ENCODE peak calls at places on chromosomes 5 and 9, in eight cellular contexts. One of them, this sample, is unnamed.

GRCh38 chr9:126830827-126831226 is 26.0 kb downstream of the ZBTB43 start:
- DNase-seq in uterus: no peak
- DNase-seq in colonic mucosa: no peak
- DNase-seq in fibroblast of mammary gland: no peak
- DNase-seq in PC-3: no peak
- DNase-seq in IMR-90: no peak
- DNase-seq in GM12865: peak; percentile 20
- DNase-seq in lower leg skin: no peak
- DNase-seq in this sample: no peak

GRCh38 chr5:96256795-96257470 is 176.1 kb downstream of the PCSK1 start:
- DNase-seq in GM12865: peak; percentile 70
- DNase-seq in IMR-90: peak; percentile 96
- DNase-seq in colonic mucosa: peak; percentile 29
- DNase-seq in uterus: peak; percentile 18
- DNase-seq in PC-3: peak; percentile 41
- DNase-seq in lower leg skin: no peak
- DNase-seq in fibroblast of mammary gland: peak; percentile 97
- DNase-seq in this sample: no peak

GRCh38 chr5:83608122-83608521 is 112.5 kb downstream of the HAPLN1 start:
- DNase-seq in colonic mucosa: peak; percentile 21
- DNase-seq in IMR-90: peak; percentile 40
- DNase-seq in PC-3: peak; percentile 67
- DNase-seq in lower leg skin: no peak
- DNase-seq in GM12865: peak; percentile 48
- DNase-seq in uterus: no peak
- DNase-seq in fibroblast of mammary gland: peak; percentile 43
- DNase-seq in this sample: peak; percentile 14

GRCh38 chr5:77957931-77958476 is 181.9 kb upstream of the TBCA start:
- DNase-seq in PC-3: no peak
- DNase-seq in fibroblast of mammary gland: no peak
- DNase-seq in colonic mucosa: no peak
- DNase-seq in lower leg skin: no peak
- DNase-seq in uterus: no peak
- DNase-seq in GM12865: no peak
- DNase-seq in IMR-90: no peak
- DNase-seq in this sample: no peak

GRCh38 chr9:111163738-111164399 is 125.6 kb upstream of the LPAR1 start:
- DNase-seq in fibroblast of mammary gland: peak; percentile 48
- DNase-seq in uterus: peak; percentile 38
- DNase-seq in IMR-90: peak; percentile 7
- DNase-seq in GM12865: no peak
- DNase-seq in PC-3: no peak
- DNase-seq in lower leg skin: no peak
- DNase-seq in colonic mucosa: no peak
- DNase-seq in this sample: no peak

GRCh38 chr5:28896949-28897348 is 1858.6 kb upstream of the CDH9 start:
- DNase-seq in lower leg skin: no peak
- DNase-seq in uterus: no peak
- DNase-seq in colonic mucosa: no peak
- DNase-seq in IMR-90: no peak
- DNase-seq in PC-3: peak; percentile 59
- DNase-seq in GM12865: no peak
- DNase-seq in fibroblast of mammary gland: no peak
- DNase-seq in this sample: peak; percentile 25

GRCh38 chr9:36151306-36152210 is 15.0 kb downstream of the GLIPR2 start:
- DNase-seq in IMR-90: peak; percentile 64
- DNase-seq in lower leg skin: peak; percentile 92
- DNase-seq in PC-3: peak; percentile 14
- DNase-seq in GM12865: peak; percentile 93
- DNase-seq in uterus: no peak
- DNase-seq in colonic mucosa: peak; percentile 57
- DNase-seq in fibroblast of mammary gland: peak; percentile 68
- DNase-seq in this sample: no peak

GRCh38 chr9:2157277-2158105 is 142.3 kb downstream of the SMARCA2 start:
- DNase-seq in IMR-90: peak; percentile 69
- DNase-seq in uterus: no peak
- DNase-seq in lower leg skin: no peak
- DNase-seq in GM12865: peak; percentile 71
- DNase-seq in colonic mucosa: peak; percentile 31
- DNase-seq in PC-3: peak; percentile 49
- DNase-seq in fibroblast of mammary gland: peak; percentile 81
- DNase-seq in this sample: no peak

GRCh38 chr5:124590686-124591085 is 155.8 kb downstream of the ZNF608 start:
- DNase-seq in fibroblast of mammary gland: no peak
- DNase-seq in IMR-90: no peak
- DNase-seq in colonic mucosa: no peak
- DNase-seq in PC-3: no peak
- DNase-seq in lower leg skin: no peak
- DNase-seq in GM12865: no peak
- DNase-seq in uterus: no peak
- DNase-seq in this sample: no peak

GRCh38 chr5:132228241-132229035 is 785 bp upstream of the P4HA2 start:
- DNase-seq in uterus: no peak
- DNase-seq in GM12865: no peak
- DNase-seq in colonic mucosa: peak; percentile 30
- DNase-seq in IMR-90: no peak
- DNase-seq in PC-3: no peak
- DNase-seq in fibroblast of mammary gland: no peak
- DNase-seq in lower leg skin: peak; percentile 84
- DNase-seq in this sample: no peak

GRCh38 chr5:151259931-151260330 is 6.9 kb downstream of the GM2A start:
- DNase-seq in IMR-90: no peak
- DNase-seq in GM12865: no peak
- DNase-seq in lower leg skin: peak; percentile 83
- DNase-seq in colonic mucosa: no peak
- DNase-seq in uterus: no peak
- DNase-seq in fibroblast of mammary gland: no peak
- DNase-seq in PC-3: no peak
- DNase-seq in this sample: no peak

GRCh38 chr5:153168226-153168625 is 322.2 kb upstream of the GRIA1 start:
- DNase-seq in GM12865: no peak
- DNase-seq in lower leg skin: no peak
- DNase-seq in colonic mucosa: no peak
- DNase-seq in IMR-90: no peak
- DNase-seq in uterus: no peak
- DNase-seq in fibroblast of mammary gland: peak; percentile 62
- DNase-seq in PC-3: no peak
- DNase-seq in this sample: no peak

GRCh38 chr9:20526500-20527319 is 95.6 kb downstream of the MLLT3 start:
- DNase-seq in IMR-90: peak; percentile 44
- DNase-seq in PC-3: no peak
- DNase-seq in fibroblast of mammary gland: no peak
- DNase-seq in lower leg skin: no peak
- DNase-seq in uterus: no peak
- DNase-seq in GM12865: peak; percentile 43
- DNase-seq in colonic mucosa: no peak
- DNase-seq in this sample: no peak

GRCh38 chr9:129752915-129753724 is at the start of gene PTGES:
- DNase-seq in PC-3: peak; percentile 75
- DNase-seq in colonic mucosa: peak; percentile 78
- DNase-seq in uterus: peak; percentile 74
- DNase-seq in IMR-90: peak; percentile 87
- DNase-seq in fibroblast of mammary gland: peak; percentile 77
- DNase-seq in lower leg skin: peak; percentile 96
- DNase-seq in GM12865: peak; percentile 43
- DNase-seq in this sample: no peak

GRCh38 chr9:17425379-17425778 is 153.5 kb upstream of the SH3GL2 start:
- DNase-seq in colonic mucosa: no peak
- DNase-seq in lower leg skin: no peak
- DNase-seq in PC-3: no peak
- DNase-seq in fibroblast of mammary gland: no peak
- DNase-seq in GM12865: no peak
- DNase-seq in IMR-90: no peak
- DNase-seq in uterus: no peak
- DNase-seq in this sample: no peak

GRCh38 chr9:94140418-94140780 is 56.1 kb downstream of the PTPDC1 start:
- DNase-seq in PC-3: peak; percentile 79
- DNase-seq in uterus: no peak
- DNase-seq in colonic mucosa: no peak
- DNase-seq in GM12865: no peak
- DNase-seq in fibroblast of mammary gland: no peak
- DNase-seq in IMR-90: no peak
- DNase-seq in lower leg skin: no peak
- DNase-seq in this sample: no peak
- H3K4me3 ChIP-seq in PC-3: peak overlapping the region; percentile 59
- H3K4me3 ChIP-seq in uterus: no peak overlapping the region
- H3K4me3 ChIP-seq in colonic mucosa: no peak overlapping the region
- H3K4me3 ChIP-seq in GM12865: no peak overlapping the region
- H3K4me3 ChIP-seq in fibroblast of mammary gland: peak overlapping the region; percentile 2
- H3K4me3 ChIP-seq in IMR-90: no peak overlapping the region
- H3K4me3 ChIP-seq in lower leg skin: no peak overlapping the region
- H3K4me3 ChIP-seq in this sample: no peak overlapping the region

GRCh38 chr9:32395483-32396216 is 11.2 kb downstream of the ACO1 start:
- DNase-seq in colonic mucosa: no peak
- DNase-seq in GM12865: no peak
- DNase-seq in PC-3: peak; percentile 56
- DNase-seq in lower leg skin: no peak
- DNase-seq in fibroblast of mammary gland: peak; percentile 97
- DNase-seq in IMR-90: peak; percentile 98
- DNase-seq in uterus: peak; percentile 68
- DNase-seq in this sample: no peak
- TF ChIP-seq CTCF in colonic mucosa: no peak
- TF ChIP-seq CTCF in GM12865: no peak
- TF ChIP-seq CTCF in PC-3: peak; percentile 21
- TF ChIP-seq CTCF in lower leg skin: no peak
- TF ChIP-seq CTCF in fibroblast of mammary gland: peak; percentile 50
- TF ChIP-seq CTCF in IMR-90: peak; percentile 47
- TF ChIP-seq CTCF in uterus: no peak
- TF ChIP-seq CTCF in this sample: no peak

DNA sequence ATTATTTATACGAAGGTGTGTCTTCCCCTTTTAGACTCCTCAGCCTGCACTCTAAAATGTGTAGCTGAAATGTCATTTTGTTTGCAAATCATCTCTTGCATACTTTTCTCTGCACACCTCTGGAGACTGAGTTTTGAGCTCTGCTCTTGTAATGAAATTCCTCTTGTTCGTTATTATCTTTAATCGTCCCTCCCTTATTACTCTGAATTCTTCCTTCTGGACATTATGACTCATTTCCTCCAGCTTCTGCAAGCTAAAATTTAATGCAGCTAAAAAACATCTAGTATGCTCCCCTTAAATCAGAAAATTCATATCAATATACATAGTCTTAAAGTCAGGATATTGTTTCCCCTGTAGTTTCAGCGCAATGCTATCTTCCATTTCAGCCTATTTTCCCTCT is 13.5 kb downstream of the ISL1 start:
- DNase-seq in uterus: no peak
- DNase-seq in PC-3: peak; percentile 54
- DNase-seq in fibroblast of mammary gland: no peak
- DNase-seq in lower leg skin: no peak
- DNase-seq in IMR-90: no peak
- DNase-seq in colonic mucosa: no peak
- DNase-seq in GM12865: no peak
- DNase-seq in this sample: no peak
- H3K4me3 ChIP-seq in uterus: no peak overlapping the region
- H3K4me3 ChIP-seq in PC-3: peak overlapping the region; percentile 30
- H3K4me3 ChIP-seq in fibroblast of mammary gland: no peak overlapping the region
- H3K4me3 ChIP-seq in lower leg skin: no peak overlapping the region
- H3K4me3 ChIP-seq in IMR-90: no peak overlapping the region
- H3K4me3 ChIP-seq in colonic mucosa: no peak overlapping the region
- H3K4me3 ChIP-seq in GM12865: no peak overlapping the region
- H3K4me3 ChIP-seq in this sample: no peak overlapping the region

GRCh38 chr9:134268308-134268724 is 57.9 kb upstream of the RXRA start:
- DNase-seq in GM12865: peak; percentile 89
- DNase-seq in PC-3: no peak
- DNase-seq in uterus: no peak
- DNase-seq in IMR-90: peak; percentile 16
- DNase-seq in colonic mucosa: peak; percentile 32
- DNase-seq in lower leg skin: no peak
- DNase-seq in fibroblast of mammary gland: no peak
- DNase-seq in this sample: no peak

GRCh38 chr9:134266418-134266817 is 59.8 kb upstream of the RXRA start:
- DNase-seq in colonic mucosa: no peak
- DNase-seq in fibroblast of mammary gland: no peak
- DNase-seq in IMR-90: no peak
- DNase-seq in lower leg skin: no peak
- DNase-seq in uterus: no peak
- DNase-seq in GM12865: no peak
- DNase-seq in PC-3: no peak
- DNase-seq in this sample: no peak

GRCh38 chr9:134265078-134265477 is 61.2 kb upstream of the RXRA start:
- DNase-seq in GM12865: no peak
- DNase-seq in colonic mucosa: no peak
- DNase-seq in fibroblast of mammary gland: no peak
- DNase-seq in PC-3: no peak
- DNase-seq in lower leg skin: no peak
- DNase-seq in uterus: no peak
- DNase-seq in IMR-90: no peak
- DNase-seq in this sample: no peak

GRCh38 chr9:134264169-134264568 is 62.1 kb upstream of the RXRA start:
- DNase-seq in GM12865: no peak
- DNase-seq in colonic mucosa: no peak
- DNase-seq in fibroblast of mammary gland: no peak
- DNase-seq in PC-3: no peak
- DNase-seq in IMR-90: no peak
- DNase-seq in lower leg skin: no peak
- DNase-seq in uterus: no peak
- DNase-seq in this sample: no peak

DNA sequence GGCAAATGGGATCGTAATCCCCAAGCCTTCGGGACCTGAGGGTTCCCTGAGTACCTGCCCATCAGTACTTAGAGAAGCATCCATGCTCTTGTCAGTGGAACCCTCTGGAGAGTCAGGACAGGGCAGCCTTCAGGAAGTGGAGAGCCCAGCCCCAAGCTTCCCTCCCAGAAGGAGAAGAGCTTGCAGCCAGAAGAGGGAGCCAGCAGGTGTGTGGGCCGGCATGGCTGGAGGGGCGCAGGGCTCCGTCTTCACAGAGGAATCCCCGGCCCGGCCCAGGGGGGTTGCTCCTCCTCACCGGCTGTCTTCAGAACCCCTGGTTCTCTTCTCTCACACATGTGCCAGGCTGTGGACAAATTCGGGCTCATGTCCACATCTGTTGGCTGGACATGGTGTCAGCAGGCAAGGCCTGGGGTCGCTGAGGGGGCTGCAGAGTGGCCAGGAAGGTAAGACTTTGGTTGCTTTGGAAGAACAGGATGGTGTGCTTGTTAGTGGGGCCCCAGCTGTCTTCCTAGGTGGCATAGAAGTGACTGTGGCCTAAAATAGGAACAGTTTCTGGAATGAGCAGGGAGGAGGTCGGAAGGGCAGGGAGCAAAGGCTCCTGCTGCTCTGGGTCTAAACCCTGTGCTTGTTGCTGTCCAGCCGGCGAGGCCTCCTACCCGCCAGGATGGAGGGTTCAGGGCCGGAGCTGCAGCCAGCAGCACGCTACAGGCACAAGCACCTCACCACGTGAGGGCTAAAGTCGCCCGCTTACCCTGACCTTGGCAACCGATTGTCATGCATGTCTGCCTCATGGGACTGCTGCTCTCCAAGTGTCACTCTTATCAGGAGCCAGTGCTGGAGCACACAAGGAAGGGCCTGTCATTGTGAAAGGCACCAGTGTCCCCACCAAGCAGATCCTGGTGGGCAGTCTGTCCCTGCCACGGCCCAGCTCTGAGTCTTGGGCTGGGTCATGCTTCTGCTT is 58.7 kb upstream of the RXRA start:
- DNase-seq in GM12865: no peak
- DNase-seq in colonic mucosa: no peak
- DNase-seq in lower leg skin: no peak
- DNase-seq in IMR-90: no peak
- DNase-seq in PC-3: no peak
- DNase-seq in uterus: no peak
- DNase-seq in fibroblast of mammary gland: no peak
- DNase-seq in this sample: no peak
- TF ChIP-seq CTCF in GM12865: no peak
- TF ChIP-seq CTCF in colonic mucosa: no peak
- TF ChIP-seq CTCF in lower leg skin: no peak
- TF ChIP-seq CTCF in IMR-90: no peak
- TF ChIP-seq CTCF in PC-3: no peak
- TF ChIP-seq CTCF in uterus: no peak
- TF ChIP-seq CTCF in fibroblast of mammary gland: no peak
- TF ChIP-seq CTCF in this sample: no peak

This sample was measured in LNCaP clone FGC.